ENCODE peak calls at places on chromosomes 7 and 10, in four cellular contexts. I, H, N and J are unnamed samples.

GRCh38 chr10:11160982-11161554 is 143.4 kb downstream of the CELF2 start:
- DNase-seq in I (no peak), H (no peak), N (no peak), J (no peak)

GRCh38 chr10:95208702-95209391 is 14.8 kb downstream of the ACSM6 start:
- DNase-seq in I (no peak), H (no peak), N (peak), J (peak)

GRCh38 chr7:117808273-117808868 is 64.9 kb downstream of the CTTNBP2 start:
- DNase-seq in I (no peak), H (no peak), N (no peak), J (no peak)

GRCh38 chr10:34966440-34966839 is 123.7 kb downstream of the CUL2 start:
- DNase-seq in I (peak), H (no peak), N (no peak), J (no peak)

GRCh38 chr10:120478401-120478800 is 21.4 kb downstream of the PLPP4 start:
- DNase-seq in I (no peak), H (no peak), N (no peak), J (no peak)

GRCh38 chr7:93435791-93436190 is 138.7 kb downstream of the CALCR start:
- DNase-seq in I (no peak), H (no peak), N (no peak), J (no peak)

GRCh38 chr7:98211221-98211675 is at the start of gene BHLHA15:
- DNase-seq in I (no peak), H (no peak), N (peak), J (peak)

GRCh38 chr10:59181668-59182067 is 5.2 kb downstream of the PHYHIPL start:
- DNase-seq in I (peak), H (no peak), N (peak), J (peak)

GRCh38 chr7:7521259-7521658 is 14.4 kb downstream of the COL28A1 start:
- DNase-seq in I (no peak), H (no peak), N (no peak), J (no peak)

GRCh38 chr10:59240581-59241183 is 64.2 kb downstream of the PHYHIPL start:
- DNase-seq in I (peak), H (peak), N (peak), J (no peak)

GRCh38 chr10:905503-905902 is 26.0 kb downstream of the LARP4B start:
- DNase-seq in I (no peak), H (no peak), N (peak), J (no peak)

GRCh38 chr7:28729276-28729675 is 228.9 kb downstream of the TRIL start:
- DNase-seq in I (no peak), H (no peak), N (no peak), J (no peak)

GRCh38 chr10:132461683-132462231 is 64.8 kb downstream of the PWWP2B start:
- DNase-seq in I (no peak), H (no peak), N (no peak), J (no peak)

GRCh38 chr10:104260775-104261115 is 6.1 kb downstream of the GSTO1 start:
- DNase-seq in I (peak), H (no peak), N (no peak), J (no peak)

GRCh38 chr7:11616466-11616865 is 215.5 kb downstream of the THSD7A start:
- DNase-seq in I (no peak), H (no peak), N (no peak), J (no peak)

GRCh38 chr7:17521437-17521836 is 223.0 kb downstream of the AHR start:
- DNase-seq in I (peak), H (no peak), N (no peak), J (no peak)

GRCh38 chr10:58723977-58724376 is 211.3 kb downstream of the BICC1 start:
- DNase-seq in I (peak), H (no peak), N (no peak), J (no peak)

GRCh38 chr7:149125189-149125863 is 798 bp downstream of the ZNF425 start:
- DNase-seq in I (no peak), H (peak), N (peak), J (no peak)

GRCh38 chr10:59922907-59923306 is 16.6 kb upstream of the CCDC6 start:
- DNase-seq in I (no peak), H (no peak), N (no peak), J (no peak)

GRCh38 chr10:72079356-72079755 is 9.0 kb downstream of the SPOCK2 start:
- DNase-seq in I (no peak), H (no peak), N (no peak), J (no peak)

GRCh38 chr7:29102554-29103151 is 43.7 kb downstream of the CPVL start:
- DNase-seq in I (peak), H (peak), N (peak), J (peak)

GRCh38 chr10:128064615-128065580 is 61.3 kb downstream of the MKI67 start:
- DNase-seq in I (peak), H (no peak), N (no peak), J (no peak)

GRCh38 chr7:24169077-24169624 is 114.8 kb upstream of the NPY start:
- DNase-seq in I (no peak), H (no peak), N (no peak), J (no peak)
- H4K5ac ChIP-seq in I (no peak), H (no peak), N (no peak), J (no peak)

GRCh38 chr7:80940539-80941205 is 21.8 kb upstream of the SEMA3C start:
- DNase-seq in I (peak), H (no peak), N (no peak), J (no peak)
- H4K5ac ChIP-seq in I (peak), H (no peak), N (no peak), J (no peak)

DNA sequence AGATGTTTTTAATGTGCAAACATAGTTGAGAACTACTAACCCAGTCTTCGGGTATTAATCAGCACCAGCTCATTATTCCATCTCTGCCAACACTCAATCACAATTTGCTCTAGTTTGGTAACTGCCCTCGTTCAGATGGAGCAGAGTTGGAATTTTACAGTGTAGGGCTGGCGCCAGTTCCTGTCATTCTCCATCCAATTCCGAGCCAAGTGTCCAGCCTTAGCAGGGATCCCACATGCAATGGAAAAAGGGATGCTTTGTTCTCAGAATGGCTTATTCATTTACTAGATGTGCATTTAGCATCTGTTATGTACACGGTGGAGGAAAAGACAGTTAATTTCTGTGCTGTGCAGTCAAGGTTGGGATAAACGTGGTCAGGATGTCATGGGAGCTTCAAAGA is 504.5 kb upstream of the GALNT17 start:
- DNase-seq in I (no peak), H (no peak), N (no peak), J (no peak)
- H4K5ac ChIP-seq in I (no peak), H (no peak), N (no peak), J (no peak)

DNA sequence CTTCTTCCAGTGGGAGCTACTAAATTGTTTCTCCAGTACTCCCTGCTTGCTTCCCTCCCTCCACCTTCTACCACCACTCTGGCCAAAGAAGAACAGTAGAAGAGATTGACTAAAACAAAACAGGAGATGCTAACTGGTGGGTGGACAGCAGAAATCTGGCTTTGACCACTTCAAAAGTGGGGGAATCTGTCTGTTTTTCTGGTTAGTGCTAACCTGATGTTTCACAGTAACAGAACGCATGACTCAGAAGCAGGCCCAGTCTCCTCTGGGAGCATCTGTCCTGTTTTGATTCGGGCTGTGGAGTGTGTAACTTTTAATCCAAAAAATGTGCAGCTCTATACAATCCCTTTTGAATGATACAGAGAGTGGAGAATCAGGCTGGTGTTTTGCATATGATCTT is 32.7 kb upstream of the ZNF438 start:
- DNase-seq in I (peak), H (no peak), N (no peak), J (no peak)
- H4K5ac ChIP-seq in I (peak), H (no peak), N (no peak), J (no peak)

GRCh38 chr10:88374392-88375145 is 208.5 kb downstream of the RNLS start:
- DNase-seq in I (no peak), H (no peak), N (no peak), J (no peak)

GRCh38 chr10:88377510-88377909 is 205.6 kb downstream of the RNLS start:
- DNase-seq in I (peak), H (no peak), N (no peak), J (no peak)

GRCh38 chr10:88382699-88383098 is 200.4 kb downstream of the RNLS start:
- DNase-seq in I (no peak), H (no peak), N (no peak), J (no peak)

GRCh38 chr10:88379575-88379974 is 203.5 kb downstream of the RNLS start:
- DNase-seq in I (peak), H (no peak), N (no peak), J (no peak)
- H4K5ac ChIP-seq in I (no peak), H (no peak), N (no peak), J (no peak)

GRCh38 chr7:158324397-158325360 is 262.9 kb downstream of the PTPRN2 start:
- DNase-seq in I (no peak), H (peak), N (no peak), J (peak)
- H4K5ac ChIP-seq in I (no peak), H (no peak), N (no peak), J (no peak)

GRCh38 chr10:9097206-9097990 is 1042.9 kb downstream of the GATA3 start:
- DNase-seq in I (no peak), H (no peak), N (peak), J (no peak)

GRCh38 chr10:9096288-9096687 is 1041.8 kb downstream of the GATA3 start:
- DNase-seq in I (no peak), H (no peak), N (no peak), J (no peak)

DNA sequence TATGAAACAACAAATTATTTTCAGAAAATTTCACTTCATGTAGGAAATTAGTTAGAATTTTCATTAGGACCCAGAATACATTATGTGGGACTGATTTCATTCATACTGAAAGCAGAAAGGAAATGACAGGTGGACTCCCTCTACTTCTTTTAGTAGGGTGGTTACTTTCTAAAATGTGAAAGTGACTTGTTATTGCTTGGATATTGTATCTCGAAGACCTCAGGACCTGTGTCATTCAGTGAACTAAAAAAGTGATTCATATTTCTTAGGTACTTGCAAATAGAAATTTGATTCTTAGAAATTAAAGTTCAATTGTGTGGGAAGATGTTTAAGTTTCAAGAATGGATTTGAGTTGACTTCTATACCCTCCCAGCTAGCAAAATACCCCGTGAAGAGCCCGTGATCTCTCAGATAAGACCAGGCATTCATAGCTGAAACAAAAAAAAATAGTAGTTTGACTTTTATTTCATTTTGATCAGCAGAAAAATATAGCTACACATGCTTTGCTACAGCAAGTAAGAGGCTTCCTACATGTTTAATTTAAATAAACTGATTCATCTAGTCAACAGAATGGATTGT is 1037.1 kb downstream of the GATA3 start:
- DNase-seq in I (no peak), H (no peak), N (no peak), J (no peak)
- H4K5ac ChIP-seq in I (no peak), H (no peak), N (no peak), J (no peak)

GRCh38 chr10:99365311-99365710 is 36.2 kb downstream of the CNNM1 start:
- DNase-seq in I (no peak), H (no peak), N (no peak), J (no peak)

GRCh38 chr10:99358101-99358500 is 28.9 kb downstream of the CNNM1 start:
- DNase-seq in I (no peak), H (no peak), N (peak), J (peak)

GRCh38 chr10:99357691-99358090 is 28.5 kb downstream of the CNNM1 start:
- DNase-seq in I (no peak), H (no peak), N (no peak), J (no peak)

GRCh38 chr10:99364125-99364524 is 35.0 kb downstream of the CNNM1 start:
- DNase-seq in I (peak), H (no peak), N (no peak), J (no peak)

GRCh38 chr10:99360935-99361334 is 31.8 kb downstream of the CNNM1 start:
- DNase-seq in I (no peak), H (no peak), N (peak), J (no peak)
- H4K5ac ChIP-seq in I (no peak), H (no peak), N (no peak), J (no peak)